ENCODE peak calls at places on chromosomes 3 and 15, in seven cellular contexts. T is A549, O is ovary, L is breast epithelium, K is HepG2, Q is heart left ventricle, Z is tibial nerve. B is an unnamed sample.

GRCh38 chr15:83561661-83562060 is 92.3 kb upstream of the ADAMTSL3 start:
- DNase-seq in Z (no peak), L (no peak), O (no peak), T (no peak), K (no peak), Q (no peak), B (no peak)

GRCh38 chr15:51382787-51383186 is 41.3 kb downstream of the GLDN start:
- DNase-seq in T (peak; percentile 48), O (no peak), Q (no peak), L (no peak), Z (no peak), K (peak; percentile 27), B (peak; percentile 26)

GRCh38 chr15:100596792-100597191 is 5.2 kb downstream of the LINS1 start:
- DNase-seq in O (no peak), Q (no peak), K (no peak), Z (no peak), T (no peak), L (no peak), B (no peak)

GRCh38 chr15:85673326-85673725 is 121.4 kb downstream of the KLHL25 start:
- DNase-seq in K (no peak), T (no peak), Z (no peak), Q (no peak), O (no peak), L (no peak), B (no peak)

GRCh38 chr3:40191850-40192448 is 117.6 kb upstream of the EIF1B start:
- DNase-seq in K (peak; percentile 33), O (peak; percentile 68), Z (peak; percentile 40), L (no peak), T (peak; percentile 41), Q (peak; percentile 53), B (peak; percentile 39)

GRCh38 chr3:197372076-197372661 is 73.8 kb upstream of the DLG1 start:
- DNase-seq in K (peak; percentile 66), Z (no peak), Q (no peak), T (peak; percentile 65), O (peak; percentile 5), L (no peak), B (peak; percentile 61)

GRCh38 chr3:21105784-21106183 is 645.2 kb downstream of the ZNF385D start:
- DNase-seq in K (no peak), O (no peak), Q (no peak), Z (no peak), T (no peak), L (no peak), B (no peak)

GRCh38 chr3:44117239-44117638 is 124.4 kb upstream of the TOPAZ1 start:
- DNase-seq in L (no peak), K (no peak), T (no peak), O (no peak), Q (no peak), Z (no peak), B (no peak)

GRCh38 chr3:176767385-176767784 is 429.9 kb downstream of the TBL1XR1 start:
- DNase-seq in Q (no peak), L (no peak), K (no peak), O (no peak), Z (no peak), T (peak; percentile 53), B (peak; percentile 1)

GRCh38 chr15:98599911-98600685 is 48.2 kb upstream of the IGF1R start:
- DNase-seq in O (peak; percentile 74), L (no peak), T (no peak), Z (no peak), K (no peak), Q (no peak), B (no peak)

GRCh38 chr3:117734431-117734830 is 1024.9 kb downstream of the TUSC7 start:
- DNase-seq in O (no peak), Q (no peak), K (no peak), Z (no peak), L (no peak), T (no peak), B (no peak)

GRCh38 chr3:184756151-184756681 is 44.4 kb upstream of the MAGEF1 start:
- DNase-seq in Z (no peak), O (no peak), L (no peak), Q (no peak), T (no peak), K (no peak), B (no peak)
- TF ChIP-seq POLR2A in Z (no peak), O (no peak), L (no peak), Q (no peak), T (no peak), K (no peak), B (no peak)

DNA sequence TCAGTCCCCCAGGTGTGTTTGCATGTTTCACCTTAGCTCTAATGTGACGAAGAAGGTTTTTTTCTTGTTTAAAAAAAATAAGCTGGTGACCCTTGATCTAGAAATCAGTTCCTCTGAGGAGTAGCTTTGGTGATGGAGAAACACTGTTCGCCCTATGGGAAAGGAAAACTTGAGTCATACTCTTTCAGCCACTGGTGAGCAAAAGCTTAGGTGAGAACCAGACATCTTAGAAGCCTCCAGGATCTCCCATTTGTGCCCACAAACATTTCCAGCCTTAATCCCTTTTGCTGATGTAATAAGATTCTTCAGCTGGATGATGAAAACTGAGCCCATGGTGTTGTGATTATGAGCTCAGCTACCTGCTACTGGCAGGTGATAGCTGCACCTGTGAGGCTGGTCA is 37.8 kb downstream of the SLC27A2 start:
- DNase-seq in K (no peak), T (no peak), Z (no peak), Q (no peak), L (no peak), O (no peak), B (no peak)
- TF ChIP-seq POLR2A in K (no peak), T (no peak), Z (no peak), Q (no peak), L (no peak), O (no peak), B (no peak)

GRCh38 chr3:171028025-171028778 is 1.7 kb upstream of the SLC2A2 start:
- DNase-seq in Q (peak; percentile 69), Z (no peak), K (peak; percentile 28), L (no peak), O (peak; percentile 65), T (no peak), B (peak; percentile 62)
- TF ChIP-seq POLR2A in Q (no peak), Z (no peak), K (no peak), L (no peak), O (no peak), T (no peak), B (no peak)

GRCh38 chr3:188156051-188156450 is 2.1 kb downstream of the LPP start:
- DNase-seq in L (no peak), Z (no peak), Q (no peak), O (no peak), K (no peak), T (no peak), B (no peak)
- TF ChIP-seq POLR2A in L (no peak), Z (no peak), Q (no peak), O (no peak), K (no peak), T (no peak), B (no peak)

GRCh38 chr15:56918046-56918906 is at the start of gene TCF12:
- DNase-seq in T (peak; percentile 99), Q (peak; percentile 97), Z (peak; percentile 84), K (peak; percentile 71), O (peak; percentile 96), L (peak; percentile 88), B (peak; percentile 45)

GRCh38 chr15:56919708-56920637 is 1.5 kb downstream of the TCF12 start:
- DNase-seq in L (no peak), Z (no peak), O (peak; percentile 63), T (peak; percentile 63), K (peak; percentile 18), Q (peak; percentile 40), B (peak; percentile 9)

GRCh38 chr15:56917652-56918045 is 795 bp upstream of the TCF12 start:
- DNase-seq in Z (no peak), K (no peak), L (no peak), Q (peak; percentile 39), O (no peak), T (no peak), B (no peak)

GRCh38 chr15:56916825-56917477 is 1.5 kb upstream of the TCF12 start:
- DNase-seq in Z (no peak), K (no peak), T (no peak), L (no peak), O (no peak), Q (no peak), B (no peak)

GRCh38 chr15:56918907-56919707 is 663 bp downstream of the TCF12 start:
- DNase-seq in O (peak; percentile 70), T (peak; percentile 75), K (peak; percentile 25), Z (no peak), L (peak; percentile 60), Q (peak; percentile 74), B (peak; percentile 29)
- TF ChIP-seq POLR2A in O (no peak), T (peak; percentile 61), K (no peak), Z (no peak), L (no peak), Q (no peak), B (peak; percentile 61)

GRCh38 chr3:195442573-195443390 is at the start of gene ACAP2:
- DNase-seq in O (peak; percentile 100), L (peak; percentile 100), Q (peak; percentile 100), K (peak; percentile 96), Z (peak; percentile 98), T (peak; percentile 98), B (peak; percentile 100)
- TF ChIP-seq POLR2A in O (peak; percentile 93), L (peak; percentile 77), Q (peak; percentile 71), K (peak; percentile 84), Z (peak; percentile 82), T (peak; percentile 86), B (peak; percentile 98)

GRCh38 chr3:48155122-48155521 is 33.1 kb downstream of the CDC25A start:
- DNase-seq in K (no peak), T (peak; percentile 36), Z (no peak), L (no peak), O (no peak), Q (no peak), B (peak; percentile 72)

GRCh38 chr3:48157950-48158376 is 30.3 kb downstream of the CDC25A start:
- DNase-seq in Z (peak; percentile 37), T (peak; percentile 58), O (peak; percentile 62), L (no peak), Q (peak; percentile 69), K (peak; percentile 47), B (no peak)

GRCh38 chr3:48151807-48152427 is 36.3 kb downstream of the CDC25A start:
- DNase-seq in K (no peak), O (no peak), T (no peak), Z (no peak), Q (no peak), L (no peak), B (no peak)

DNA sequence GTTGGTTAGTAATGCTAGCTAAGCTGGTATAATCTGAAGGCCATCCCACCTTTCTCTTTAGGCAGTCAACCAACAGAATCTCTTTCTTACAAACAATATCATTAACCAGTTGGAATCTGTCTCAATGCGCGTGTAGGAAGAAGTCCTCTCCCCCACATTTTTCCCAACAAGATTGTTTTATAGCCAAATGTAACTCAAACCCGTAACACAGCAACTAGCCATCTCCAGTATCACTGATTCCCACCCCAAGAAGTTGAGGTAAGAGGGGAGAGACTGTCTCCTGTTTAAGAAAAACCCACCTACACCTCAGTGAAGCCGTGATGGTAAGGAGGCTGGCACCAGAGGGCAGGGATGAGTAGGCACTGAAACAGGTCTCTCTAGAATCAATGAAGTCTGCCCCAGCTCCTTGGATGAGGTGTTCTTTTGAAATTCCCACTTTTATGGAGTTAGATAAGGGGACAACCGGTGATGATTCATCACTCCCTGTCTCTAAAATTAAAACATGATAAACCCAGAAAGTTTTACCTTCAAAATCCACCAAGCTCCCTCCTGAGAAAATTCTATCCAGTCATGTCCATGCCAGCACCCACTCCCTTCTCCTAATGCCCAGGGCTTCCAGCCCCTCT is 30.9 kb downstream of the CDC25A start:
- DNase-seq in K (no peak), O (no peak), T (peak; percentile 22), Q (no peak), Z (no peak), L (no peak), B (peak; percentile 63)
- TF ChIP-seq POLR2A in K (no peak), O (no peak), T (no peak), Q (no peak), Z (no peak), L (no peak), B (no peak)